ENCODE peak calls at places on chromosome 7, in seven cellular contexts. C, W, X, Q, M, D and I are unnamed samples.

GRCh38 chr7:76008156-76008687 is 13.8 kb upstream of the TMEM120A start:
- DNase-seq in C (no peak), W (no peak), X (no peak), Q (no peak), M (no peak), D (no peak), I (no peak)

GRCh38 chr7:16422100-16422430 is 727 bp upstream of the CRPPA start:
- DNase-seq in C (no peak), W (no peak), X (peak; percentile 34), Q (peak; percentile 83), M (no peak), D (no peak), I (no peak)

GRCh38 chr7:6271091-6271658 is 1.2 kb downstream of the CYTH3 start:
- DNase-seq in C (peak; percentile 29), W (no peak), X (no peak), Q (peak; percentile 62), M (peak; percentile 83), D (no peak), I (peak; percentile 49)

GRCh38 chr7:47407136-47407535 is 174.8 kb downstream of the TNS3 start:
- DNase-seq in C (no peak), W (no peak), X (no peak), Q (no peak), M (no peak), D (no peak), I (no peak)

GRCh38 chr7:2894118-2894940 is 50.2 kb upstream of the GNA12 start:
- DNase-seq in C (no peak), W (no peak), X (no peak), Q (no peak), M (no peak), D (no peak), I (no peak)

GRCh38 chr7:130205084-130205947 is at the start of gene TMEM209:
- DNase-seq in C (peak; percentile 83), W (peak; percentile 95), X (peak; percentile 97), Q (peak; percentile 97), M (peak; percentile 64), D (peak; percentile 98), I (peak; percentile 96)

GRCh38 chr7:81232084-81232799 is 313.4 kb upstream of the SEMA3C start:
- DNase-seq in C (no peak), W (no peak), X (no peak), Q (no peak), M (no peak), D (no peak), I (no peak)

GRCh38 chr7:1902231-1902855 is 232.3 kb downstream of the ELFN1 start:
- DNase-seq in C (no peak), W (no peak), X (no peak), Q (no peak), M (no peak), D (no peak), I (no peak)

GRCh38 chr7:129946282-129946681 is 6.5 kb downstream of the UBE2H start:
- DNase-seq in C (no peak), W (no peak), X (no peak), Q (no peak), M (no peak), D (no peak), I (no peak)

GRCh38 chr7:29086545-29086944 is 59.8 kb downstream of the CPVL start:
- DNase-seq in C (no peak), W (no peak), X (no peak), Q (no peak), M (no peak), D (no peak), I (no peak)

GRCh38 chr7:68613405-68613804 is 984.9 kb upstream of the AUTS2 start:
- DNase-seq in C (no peak), W (no peak), X (no peak), Q (no peak), M (no peak), D (no peak), I (no peak)

GRCh38 chr7:379456-380225 is 89.7 kb downstream of the FOXL3 start:
- DNase-seq in C (no peak), W (no peak), X (no peak), Q (no peak), M (peak; percentile 59), D (no peak), I (no peak)

GRCh38 chr7:785416-785815 is 46.9 kb upstream of the SUN1 start:
- DNase-seq in C (no peak), W (no peak), X (no peak), Q (no peak), M (no peak), D (no peak), I (no peak)

GRCh38 chr7:64874114-64874513 is 29.0 kb upstream of the ZNF273 start:
- DNase-seq in C (no peak), W (no peak), X (no peak), Q (no peak), M (no peak), D (peak; percentile 56), I (no peak)

GRCh38 chr7:63900394-63901203 is 98.0 kb upstream of the ZNF722 start:
- DNase-seq in C (peak; percentile 90), W (no peak), X (peak; percentile 93), Q (no peak), M (peak; percentile 91), D (no peak), I (no peak)

GRCh38 chr7:100516135-100516812 is 22.7 kb upstream of the AGFG2 start:
- DNase-seq in C (no peak), W (no peak), X (no peak), Q (peak; percentile 95), M (no peak), D (peak; percentile 55), I (peak; percentile 92)

GRCh38 chr7:22147113-22147512 is 201.4 kb upstream of the CDCA7L start:
- DNase-seq in C (no peak), W (no peak), X (no peak), Q (peak; percentile 55), M (no peak), D (no peak), I (no peak)

GRCh38 chr7:157136372-157136771 is 2.4 kb upstream of the UBE3C start:
- DNase-seq in C (no peak), W (peak; percentile 62), X (peak; percentile 65), Q (peak; percentile 72), M (no peak), D (peak; percentile 50), I (peak; percentile 56)

GRCh38 chr7:116687801-116688201 is 15.8 kb downstream of the MET start:
- DNase-seq in C (no peak), W (peak; percentile 25), X (no peak), Q (peak; percentile 68), M (no peak), D (peak; percentile 84), I (peak; percentile 40)

GRCh38 chr7:158394936-158395335 is 192.7 kb downstream of the PTPRN2 start:
- DNase-seq in C (no peak), W (no peak), X (no peak), Q (no peak), M (peak; percentile 59), D (no peak), I (no peak)

GRCh38 chr7:116873619-116874018 is 11.2 kb downstream of the CAPZA2 start:
- DNase-seq in C (no peak), W (no peak), X (no peak), Q (no peak), M (no peak), D (no peak), I (no peak)

GRCh38 chr7:107813524-107813923 is 10.5 kb upstream of the SLC26A3 start:
- DNase-seq in C (no peak), W (no peak), X (no peak), Q (no peak), M (no peak), D (no peak), I (no peak)

GRCh38 chr7:138785587-138786437 is 12.0 kb upstream of the TMEM213 start:
- DNase-seq in C (no peak), W (no peak), X (no peak), Q (no peak), M (no peak), D (peak; percentile 21), I (no peak)

GRCh38 chr7:98357751-98358161 is 43.1 kb downstream of the BAIAP2L1 start:
- DNase-seq in C (no peak), W (no peak), X (no peak), Q (peak; percentile 76), M (no peak), D (peak; percentile 75), I (peak; percentile 10)

GRCh38 chr7:151342102-151342646 is 562 bp downstream of the NUB1 start:
- DNase-seq in C (no peak), W (no peak), X (no peak), Q (peak; percentile 26), M (no peak), D (no peak), I (no peak)